ENCODE peak calls at places on chromosomes 7 and 10, in ten cellular contexts. F, Q, P, A, N, W, O, L, D and R are unnamed samples.

GRCh38 chr7:35802649-35803048 is 1.8 kb downstream of the SEPTIN7 start:
- DNase-seq in F (no peak), Q (no peak), P (no peak), A (no peak), N (no peak), W (no peak), O (no peak), L (no peak), D (no peak), R (no peak)

GRCh38 chr7:106982415-106982814 is 62.1 kb upstream of the PRKAR2B start:
- DNase-seq in F (no peak), Q (no peak), P (no peak), A (no peak), N (no peak), W (no peak), O (no peak), L (no peak), D (no peak), R (no peak)

GRCh38 chr7:46179211-46179610 is 258.1 kb upstream of the IGFBP3 start:
- DNase-seq in F (no peak), Q (no peak), P (no peak), A (no peak), N (no peak), W (no peak), O (peak), L (no peak), D (no peak), R (no peak)

GRCh38 chr7:67855322-67855721 is 858.7 kb downstream of the TYW1 start:
- DNase-seq in F (no peak), Q (no peak), P (no peak), A (no peak), N (no peak), W (no peak), O (no peak), L (no peak), D (no peak), R (no peak)

GRCh38 chr10:23354630-23355343 is 10.2 kb upstream of the C10orf67 start:
- DNase-seq in F (no peak), Q (no peak), P (no peak), A (no peak), N (no peak), W (no peak), O (no peak), L (no peak), D (no peak), R (no peak)

GRCh38 chr10:95818663-95819062 is 62.7 kb downstream of the ENTPD1 start:
- DNase-seq in F (no peak), Q (no peak), P (no peak), A (no peak), N (no peak), W (peak), O (no peak), L (peak), D (no peak), R (no peak)

GRCh38 chr7:81285142-81285871 is 366.5 kb upstream of the SEMA3C start:
- DNase-seq in F (no peak), Q (no peak), P (no peak), A (no peak), N (no peak), W (peak), O (no peak), L (peak), D (no peak), R (no peak)

GRCh38 chr10:122044045-122044661 is 55.2 kb downstream of the TACC2 start:
- DNase-seq in F (no peak), Q (no peak), P (no peak), A (no peak), N (no peak), W (no peak), O (no peak), L (no peak), D (no peak), R (no peak)

GRCh38 chr7:105497016-105497415 is 25.1 kb downstream of the PUS7 start:
- DNase-seq in F (no peak), Q (no peak), P (no peak), A (no peak), N (no peak), W (no peak), O (no peak), L (no peak), D (no peak), R (no peak)

GRCh38 chr7:67453981-67454380 is 457.3 kb downstream of the TYW1 start:
- DNase-seq in F (no peak), Q (peak), P (no peak), A (no peak), N (no peak), W (no peak), O (no peak), L (no peak), D (no peak), R (no peak)

GRCh38 chr10:110803830-110804338 is 67.8 kb upstream of the PDCD4 start:
- DNase-seq in F (no peak), Q (peak), P (peak), A (peak), N (peak), W (no peak), O (no peak), L (peak), D (no peak), R (no peak)

GRCh38 chr10:103542764-103543616 is 49.5 kb downstream of the NEURL1 start:
- DNase-seq in F (peak), Q (peak), P (peak), A (peak), N (no peak), W (no peak), O (no peak), L (peak), D (no peak), R (no peak)

GRCh38 chr7:101633516-101633915 is 4.4 kb upstream of the MYL10 start:
- DNase-seq in F (no peak), Q (no peak), P (no peak), A (no peak), N (no peak), W (no peak), O (no peak), L (no peak), D (no peak), R (no peak)

GRCh38 chr7:51000956-51001355 is 218.3 kb upstream of the GRB10 start:
- DNase-seq in F (no peak), Q (no peak), P (no peak), A (no peak), N (no peak), W (no peak), O (no peak), L (no peak), D (no peak), R (no peak)
- TF ChIP-seq CTCF in F (no peak), Q (no peak), P (no peak), A (no peak), N (no peak), W (no peak), O (peak), L (no peak), D (no peak), R (no peak)

GRCh38 chr7:24366901-24367300 is 82.9 kb downstream of the NPY start:
- DNase-seq in F (no peak), Q (no peak), P (no peak), A (no peak), N (no peak), W (no peak), O (no peak), L (no peak), D (no peak), R (no peak)
- TF ChIP-seq CTCF in F (no peak), Q (no peak), P (no peak), A (no peak), N (no peak), W (no peak), O (no peak), L (no peak), D (no peak), R (no peak)

GRCh38 chr7:94510582-94511456 is 1.2 kb downstream of the CASD1 start:
- DNase-seq in F (peak), Q (peak), P (no peak), A (peak), N (peak), W (no peak), O (no peak), L (peak), D (no peak), R (no peak)

GRCh38 chr7:94511763-94512162 is 2.2 kb downstream of the CASD1 start:
- DNase-seq in F (no peak), Q (no peak), P (no peak), A (no peak), N (no peak), W (no peak), O (no peak), L (no peak), D (no peak), R (no peak)

GRCh38 chr7:94509264-94509878 is at the start of gene CASD1:
- DNase-seq in F (peak), Q (peak), P (no peak), A (peak), N (peak), W (no peak), O (peak), L (no peak), D (peak), R (peak)

GRCh38 chr7:94507962-94508361 is 1.6 kb upstream of the CASD1 start:
- DNase-seq in F (no peak), Q (no peak), P (no peak), A (no peak), N (no peak), W (no peak), O (no peak), L (no peak), D (no peak), R (no peak)

GRCh38 chr7:94509879-94510581 is 421 bp downstream of the CASD1 start:
- DNase-seq in F (peak), Q (peak), P (peak), A (peak), N (peak), W (no peak), O (peak), L (peak), D (peak), R (peak)
- TF ChIP-seq CTCF in F (peak), Q (no peak), P (no peak), A (no peak), N (no peak), W (peak), O (peak), L (peak), D (no peak), R (peak)

GRCh38 chr10:73410897-73411296 is 3.0 kb downstream of the ANXA7 start:
- DNase-seq in F (no peak), Q (no peak), P (no peak), A (no peak), N (no peak), W (no peak), O (no peak), L (no peak), D (no peak), R (no peak)

GRCh38 chr10:73414230-73414981 is 548 bp upstream of the ANXA7 start:
- DNase-seq in F (no peak), Q (no peak), P (no peak), A (no peak), N (no peak), W (no peak), O (no peak), L (no peak), D (no peak), R (no peak)

GRCh38 chr10:73413108-73413527 is 740 bp downstream of the ANXA7 start:
- DNase-seq in F (no peak), Q (peak), P (peak), A (peak), N (no peak), W (no peak), O (no peak), L (no peak), D (no peak), R (no peak)

GRCh38 chr10:73416571-73416970 is 2.7 kb upstream of the ANXA7 start:
- DNase-seq in F (no peak), Q (no peak), P (no peak), A (no peak), N (no peak), W (no peak), O (no peak), L (no peak), D (no peak), R (no peak)

GRCh38 chr10:73413528-73414229 is at the start of gene ANXA7:
- DNase-seq in F (peak), Q (peak), P (peak), A (peak), N (peak), W (no peak), O (peak), L (peak), D (peak), R (peak)
- TF ChIP-seq CTCF in F (peak), Q (no peak), P (peak), A (no peak), N (peak), W (peak), O (peak), L (peak), D (no peak), R (no peak)

DNA sequence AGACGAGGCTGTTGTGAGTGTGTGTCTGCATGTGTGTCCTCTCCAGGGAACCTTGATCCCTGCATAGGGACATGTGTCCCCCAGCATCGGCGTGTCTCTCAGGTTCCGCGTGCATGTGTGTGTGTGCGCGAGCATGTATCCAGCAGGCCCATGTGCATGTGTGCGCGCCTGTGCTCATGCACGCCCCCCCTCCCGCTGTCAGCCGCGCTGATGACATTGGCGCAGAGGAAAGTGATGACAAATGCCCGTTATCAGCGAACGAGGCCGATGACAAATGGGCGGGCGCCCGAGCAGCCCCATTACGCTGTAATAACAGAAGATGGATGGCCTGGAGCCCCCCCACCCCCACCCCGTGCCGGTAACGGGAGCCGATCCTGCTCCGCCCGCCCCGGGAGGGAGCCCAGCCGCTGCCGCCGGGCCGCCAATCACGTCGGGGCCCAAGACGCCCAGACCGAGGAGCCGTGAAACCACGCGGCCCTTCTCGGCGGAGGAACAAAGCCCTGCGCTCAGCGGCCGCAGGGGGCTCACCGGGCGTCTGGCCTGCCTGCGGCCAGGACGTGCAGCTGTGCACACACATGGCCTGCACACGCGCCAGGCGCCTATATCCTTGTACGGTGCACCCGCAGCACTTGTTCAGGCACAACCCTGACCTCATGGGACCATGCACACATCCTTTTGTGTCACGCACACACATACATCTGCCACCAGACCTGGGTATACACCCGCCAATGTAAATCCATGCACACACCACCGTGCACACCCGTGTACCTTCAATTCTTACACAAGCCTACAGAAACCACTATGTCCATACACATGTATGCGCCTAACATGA is 21.5 kb downstream of the POLL start:
- DNase-seq in F (peak), Q (no peak), P (no peak), A (no peak), N (no peak), W (no peak), O (no peak), L (peak), D (no peak), R (no peak)
- TF ChIP-seq CTCF in F (no peak), Q (no peak), P (no peak), A (no peak), N (no peak), W (no peak), O (no peak), L (no peak), D (no peak), R (no peak)

DNA sequence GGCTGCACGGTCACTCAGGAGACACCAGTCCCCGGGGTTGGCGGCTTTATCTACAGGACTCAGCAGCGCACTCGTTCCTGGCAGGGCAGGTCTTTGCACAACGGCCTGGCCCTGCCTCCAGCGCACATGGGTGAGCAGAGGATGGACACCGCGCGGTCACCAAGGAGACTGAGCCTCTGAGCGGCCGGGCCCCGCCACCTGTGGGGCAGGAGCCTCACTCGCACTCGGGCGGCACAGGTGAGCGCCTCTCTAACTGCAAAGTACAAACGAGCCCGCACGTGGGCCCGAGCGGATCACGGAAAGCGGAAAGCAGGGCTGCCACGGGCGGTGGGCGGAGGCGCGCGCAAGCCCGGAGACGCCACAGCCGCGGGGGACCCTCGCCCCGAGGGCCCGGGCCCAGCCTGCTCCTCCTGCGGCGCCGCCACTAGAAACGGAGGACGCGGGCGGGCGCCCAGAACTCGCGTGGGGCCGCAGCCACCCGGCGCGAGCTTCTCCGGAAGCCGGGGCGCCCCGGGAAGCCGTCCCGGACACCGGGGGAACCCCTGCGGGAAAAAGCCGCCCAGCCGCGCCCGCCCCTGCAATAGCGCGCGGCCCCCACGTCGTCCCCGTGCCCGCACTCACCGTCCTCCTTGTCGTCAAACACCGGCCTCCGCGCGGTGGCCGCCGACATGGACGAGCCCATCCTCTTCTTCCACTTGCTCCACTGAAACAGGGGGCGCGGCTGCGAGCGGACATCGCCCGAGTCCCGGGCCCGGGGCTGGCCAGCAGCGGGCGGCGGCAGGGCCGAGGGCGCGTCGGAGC is 599 bp downstream of the STK32C start:
- DNase-seq in F (peak), Q (peak), P (no peak), A (peak), N (peak), W (no peak), O (no peak), L (no peak), D (no peak), R (peak)
- TF ChIP-seq CTCF in F (no peak), Q (no peak), P (no peak), A (no peak), N (no peak), W (no peak), O (no peak), L (no peak), D (no peak), R (no peak)